ENCODE peak calls at places on chromosomes 11 and 22, in ten cellular contexts. F is central memory CD4-positive, alpha-beta T cell; N is fibroblast of the aortic adventitia; B is left colon; W is IMR-90; S is astrocyte of the cerebellum; D is stimulated activated naive CD4-positive, alpha-beta T cell treated with Interleukin-2 at 50 U/mL for 16 hours; R is stimulated activated CD8-positive, alpha-beta memory T cell treated with anti-CD3 and anti-CD28 coated beads, Interleukin-2, amount 100 ng/mL, for 48 hours; Z is central memory CD8-positive, alpha-beta T cell; V is effector CD4-positive, alpha-beta T cell. G is an unnamed sample.

GRCh38 chr11:34148504-34149165 is 43.2 kb downstream of the NAT10 start:
- DNase-seq in R (no peak), B (no peak), V (no peak), S (no peak), F (no peak), N (no peak), D (no peak), W (no peak), Z (no peak), G (peak)

GRCh38 chr11:1139441-1140066 is 18.2 kb upstream of the MUC5AC start:
- DNase-seq in F (no peak), D (no peak), N (no peak), B (peak), R (no peak), S (no peak), V (no peak), Z (peak), W (peak), G (peak)

GRCh38 chr11:4680341-4680740 is 17.3 kb downstream of the OR51E2 start:
- DNase-seq in R (no peak), V (no peak), S (no peak), N (no peak), F (no peak), D (no peak), W (no peak), B (no peak), Z (no peak), G (no peak)

GRCh38 chr22:29346659-29347058 is 31.2 kb upstream of the RASL10A start:
- DNase-seq in D (no peak), N (no peak), R (no peak), W (no peak), B (no peak), F (no peak), S (no peak), Z (no peak), V (no peak), G (peak)

GRCh38 chr11:84800755-84801346 is 826.3 kb downstream of the DLG2 start:
- DNase-seq in B (no peak), W (peak), R (no peak), D (no peak), Z (no peak), F (no peak), N (peak), S (peak), V (no peak), G (no peak)

GRCh38 chr11:58965246-58965985 is 26.1 kb downstream of the GLYATL1 start:
- DNase-seq in V (no peak), W (peak), Z (no peak), D (no peak), N (peak), B (no peak), F (no peak), R (no peak), S (no peak), G (no peak)

GRCh38 chr11:123083623-123084029 is 21.7 kb upstream of the HSPA8 start:
- DNase-seq in R (no peak), W (peak), D (peak), N (peak), V (peak), Z (no peak), F (peak), B (peak), S (peak), G (peak)

GRCh38 chr11:278001-278951 is at the start of gene NLRP6:
- DNase-seq in F (no peak), W (no peak), D (no peak), S (no peak), B (no peak), N (no peak), V (no peak), R (no peak), Z (no peak), G (peak)

GRCh38 chr11:32152821-32153220 is 61.9 kb downstream of the RCN1 start:
- DNase-seq in Z (no peak), B (no peak), V (no peak), W (no peak), R (no peak), D (no peak), F (no peak), N (no peak), S (no peak), G (no peak)

GRCh38 chr11:125412177-125412496 is 83.9 kb downstream of the FEZ1 start:
- DNase-seq in W (no peak), S (no peak), N (no peak), D (no peak), B (no peak), Z (no peak), R (no peak), F (no peak), V (no peak), G (no peak)

GRCh38 chr11:92657226-92657625 is 312.2 kb upstream of the MTNR1B start:
- DNase-seq in N (no peak), W (no peak), R (no peak), D (no peak), B (no peak), F (no peak), V (no peak), Z (no peak), S (no peak), G (no peak)

GRCh38 chr11:75264971-75265370 is 24.4 kb downstream of the TPBGL start:
- DNase-seq in F (no peak), W (no peak), Z (no peak), V (no peak), D (no peak), S (no peak), R (no peak), N (no peak), B (peak), G (no peak)

GRCh38 chr22:29719894-29720645 is at the start of gene CABP7:
- DNase-seq in W (no peak), V (no peak), F (no peak), B (no peak), R (no peak), Z (no peak), D (no peak), N (no peak), S (no peak), G (no peak)

GRCh38 chr22:46108564-46109473 is 41.5 kb upstream of the PPARA start:
- DNase-seq in B (no peak), W (peak), S (no peak), R (no peak), N (peak), Z (no peak), F (no peak), V (no peak), D (no peak), G (peak)

GRCh38 chr11:16953620-16954019 is 60.6 kb downstream of the PLEKHA7 start:
- DNase-seq in S (no peak), R (no peak), D (no peak), F (no peak), Z (no peak), B (no peak), V (no peak), N (no peak), W (no peak), G (no peak)

GRCh38 chr11:78370406-78371172 is 47.0 kb downstream of the GAB2 start:
- DNase-seq in V (no peak), F (no peak), B (no peak), R (no peak), D (no peak), W (peak), S (no peak), Z (no peak), N (peak), G (no peak)

GRCh38 chr11:128021304-128022006 is 565.9 kb downstream of the ETS1 start:
- DNase-seq in V (no peak), W (no peak), R (no peak), B (no peak), Z (no peak), F (no peak), S (no peak), N (peak), D (no peak), G (peak)

GRCh38 chr22:23910496-23911190 is 16.5 kb downstream of the MIF start:
- DNase-seq in Z (no peak), W (no peak), V (no peak), S (no peak), B (no peak), D (no peak), R (no peak), N (no peak), F (no peak), G (peak)

GRCh38 chr11:823441-824291 is 4.1 kb upstream of the CRACR2B start:
- DNase-seq in S (no peak), Z (no peak), B (no peak), N (no peak), R (no peak), F (no peak), V (no peak), W (no peak), D (no peak), G (no peak)

GRCh38 chr22:30876925-30877553 is 91.5 kb downstream of the MORC2 start:
- DNase-seq in N (peak), S (peak), Z (no peak), F (no peak), B (peak), R (no peak), W (peak), D (no peak), V (no peak), G (no peak)

GRCh38 chr11:96303067-96303466 is 39.9 kb downstream of the MAML2 start:
- DNase-seq in W (peak), B (no peak), V (no peak), N (peak), Z (no peak), D (no peak), S (no peak), R (no peak), F (no peak), G (no peak)

GRCh38 chr22:34973926-34974325 is 92.0 kb upstream of the ISX start:
- DNase-seq in N (no peak), B (no peak), Z (no peak), D (no peak), R (no peak), W (no peak), F (no peak), V (no peak), S (peak), G (no peak)

GRCh38 chr11:79173615-79174014 is 267.2 kb downstream of the TENM4 start:
- DNase-seq in V (no peak), R (no peak), N (peak), B (no peak), W (peak), D (no peak), S (peak), Z (no peak), F (no peak), G (no peak)

GRCh38 chr11:116986521-116987105 is 111.6 kb downstream of the SIK3 start:
- DNase-seq in D (no peak), V (no peak), F (peak), W (peak), S (peak), B (no peak), R (no peak), N (peak), Z (no peak), G (no peak)

GRCh38 chr22:41862530-41863266 is 29.8 kb downstream of the SREBF2 start:
- DNase-seq in D (peak), B (no peak), S (no peak), R (peak), F (no peak), V (no peak), W (peak), Z (no peak), N (no peak), G (no peak)